ENCODE peak calls at places on chromosomes 6 and 20, in five cellular contexts. One of them, this sample, is unnamed.

GRCh38 chr6:3650959-3651697 is 100.4 kb downstream of the PXDC1 start:
- DNase-seq in A549: no peak
- DNase-seq in heart left ventricle: no peak
- DNase-seq in CD8-positive, alpha-beta T cell: no peak
- DNase-seq in SK-N-SH: no peak
- DNase-seq in this sample: no peak

GRCh38 chr6:157831424-157832249 is 8.6 kb downstream of the SNX9 start:
- DNase-seq in SK-N-SH: no peak
- DNase-seq in CD8-positive, alpha-beta T cell: no peak
- DNase-seq in A549: no peak
- DNase-seq in heart left ventricle: no peak
- DNase-seq in this sample: no peak

GRCh38 chr20:32522525-32522774 is 62.7 kb downstream of the NOL4L start:
- DNase-seq in A549: no peak
- DNase-seq in heart left ventricle: no peak
- DNase-seq in CD8-positive, alpha-beta T cell: no peak
- DNase-seq in SK-N-SH: peak
- DNase-seq in this sample: no peak

GRCh38 chr20:4135385-4136077 is 120.2 kb upstream of the RNF24 start:
- DNase-seq in SK-N-SH: no peak
- DNase-seq in CD8-positive, alpha-beta T cell: no peak
- DNase-seq in A549: peak
- DNase-seq in heart left ventricle: no peak
- DNase-seq in this sample: no peak

GRCh38 chr6:225907-226306 is 66.4 kb upstream of the DUSP22 start:
- DNase-seq in SK-N-SH: no peak
- DNase-seq in CD8-positive, alpha-beta T cell: no peak
- DNase-seq in heart left ventricle: no peak
- DNase-seq in A549: no peak
- DNase-seq in this sample: no peak

GRCh38 chr6:146850238-146850896 is 251.6 kb downstream of the ADGB start:
- DNase-seq in A549: no peak
- DNase-seq in SK-N-SH: no peak
- DNase-seq in CD8-positive, alpha-beta T cell: no peak
- DNase-seq in heart left ventricle: peak
- DNase-seq in this sample: no peak

GRCh38 chr6:39777661-39778060 is 14.5 kb upstream of the DAAM2 start:
- DNase-seq in CD8-positive, alpha-beta T cell: no peak
- DNase-seq in SK-N-SH: no peak
- DNase-seq in heart left ventricle: no peak
- DNase-seq in A549: no peak
- DNase-seq in this sample: no peak

GRCh38 chr6:43089467-43089866 is 13.4 kb downstream of the PTK7 start:
- DNase-seq in heart left ventricle: no peak
- DNase-seq in CD8-positive, alpha-beta T cell: no peak
- DNase-seq in SK-N-SH: no peak
- DNase-seq in A549: no peak
- DNase-seq in this sample: no peak

GRCh38 chr6:125810435-125810834 is 19.7 kb downstream of the NCOA7 start:
- DNase-seq in CD8-positive, alpha-beta T cell: no peak
- DNase-seq in SK-N-SH: no peak
- DNase-seq in A549: no peak
- DNase-seq in heart left ventricle: no peak
- DNase-seq in this sample: no peak

GRCh38 chr20:49583343-49583668 is 15.4 kb upstream of the PTGIS start:
- DNase-seq in heart left ventricle: no peak
- DNase-seq in SK-N-SH: no peak
- DNase-seq in A549: no peak
- DNase-seq in CD8-positive, alpha-beta T cell: no peak
- DNase-seq in this sample: no peak
- H3K27ac ChIP-seq in heart left ventricle: peak
- H3K27ac ChIP-seq in SK-N-SH: no peak
- H3K27ac ChIP-seq in A549: peak
- H3K27ac ChIP-seq in CD8-positive, alpha-beta T cell: no peak
- H3K27ac ChIP-seq in this sample: no peak

GRCh38 chr20:38445901-38446425 is 10.8 kb upstream of the SNHG17 start:
- DNase-seq in SK-N-SH: no peak
- DNase-seq in A549: no peak
- DNase-seq in CD8-positive, alpha-beta T cell: no peak
- DNase-seq in heart left ventricle: no peak
- DNase-seq in this sample: no peak
- H3K27ac ChIP-seq in SK-N-SH: no peak
- H3K27ac ChIP-seq in A549: peak
- H3K27ac ChIP-seq in CD8-positive, alpha-beta T cell: peak
- H3K27ac ChIP-seq in heart left ventricle: no peak
- H3K27ac ChIP-seq in this sample: peak

GRCh38 chr6:111569951-111570350 is 35.7 kb downstream of the TRAF3IP2 start:
- DNase-seq in heart left ventricle: no peak
- DNase-seq in SK-N-SH: no peak
- DNase-seq in CD8-positive, alpha-beta T cell: no peak
- DNase-seq in A549: no peak
- DNase-seq in this sample: no peak
- H3K27ac ChIP-seq in heart left ventricle: no peak
- H3K27ac ChIP-seq in SK-N-SH: no peak
- H3K27ac ChIP-seq in CD8-positive, alpha-beta T cell: no peak
- H3K27ac ChIP-seq in A549: no peak
- H3K27ac ChIP-seq in this sample: no peak

DNA sequence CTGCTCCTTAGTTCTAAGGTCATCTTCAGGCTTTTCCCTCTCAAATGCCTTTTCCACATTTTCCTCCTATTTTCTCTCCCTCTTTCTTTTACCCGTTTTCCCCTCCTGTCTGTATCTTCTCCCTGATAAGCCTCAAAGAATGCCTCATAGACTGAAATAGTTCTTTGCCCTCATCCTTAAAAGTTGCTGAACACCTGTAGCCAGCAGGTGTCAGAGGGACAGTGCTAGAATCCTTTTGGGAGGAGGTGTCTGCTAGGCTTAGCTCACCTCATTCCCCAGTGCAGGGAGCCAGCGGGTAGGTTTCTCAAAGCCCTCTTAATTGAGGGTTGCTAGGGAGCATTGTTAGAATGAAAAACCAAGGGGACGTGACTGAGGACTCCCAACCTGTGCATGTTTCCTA is 204.0 kb downstream of the TSHZ2 start:
- DNase-seq in A549: no peak
- DNase-seq in heart left ventricle: no peak
- DNase-seq in CD8-positive, alpha-beta T cell: no peak
- DNase-seq in SK-N-SH: no peak
- DNase-seq in this sample: no peak
- H3K27ac ChIP-seq in A549: no peak
- H3K27ac ChIP-seq in heart left ventricle: no peak
- H3K27ac ChIP-seq in CD8-positive, alpha-beta T cell: no peak
- H3K27ac ChIP-seq in SK-N-SH: no peak
- H3K27ac ChIP-seq in this sample: no peak

GRCh38 chr20:23448167-23448566 is 4.5 kb downstream of the CST11 start:
- DNase-seq in CD8-positive, alpha-beta T cell: no peak
- DNase-seq in SK-N-SH: no peak
- DNase-seq in A549: no peak
- DNase-seq in heart left ventricle: no peak
- DNase-seq in this sample: no peak
- H3K27ac ChIP-seq in CD8-positive, alpha-beta T cell: no peak
- H3K27ac ChIP-seq in SK-N-SH: no peak
- H3K27ac ChIP-seq in A549: no peak
- H3K27ac ChIP-seq in heart left ventricle: no peak
- H3K27ac ChIP-seq in this sample: no peak

GRCh38 chr20:49982346-49983122 is at the start of gene SNAI1:
- DNase-seq in A549: peak
- DNase-seq in CD8-positive, alpha-beta T cell: peak
- DNase-seq in SK-N-SH: peak
- DNase-seq in heart left ventricle: peak
- DNase-seq in this sample: peak
- H3K27ac ChIP-seq in A549: peak
- H3K27ac ChIP-seq in CD8-positive, alpha-beta T cell: peak
- H3K27ac ChIP-seq in SK-N-SH: peak
- H3K27ac ChIP-seq in heart left ventricle: peak
- H3K27ac ChIP-seq in this sample: peak

GRCh38 chr6:138655828-138656227 is 117.7 kb upstream of the CCDC28A start:
- DNase-seq in A549: no peak
- DNase-seq in SK-N-SH: no peak
- DNase-seq in CD8-positive, alpha-beta T cell: no peak
- DNase-seq in heart left ventricle: no peak
- DNase-seq in this sample: no peak

GRCh38 chr6:138656278-138656803 is 117.2 kb upstream of the CCDC28A start:
- DNase-seq in A549: no peak
- DNase-seq in SK-N-SH: no peak
- DNase-seq in heart left ventricle: no peak
- DNase-seq in CD8-positive, alpha-beta T cell: no peak
- DNase-seq in this sample: no peak

GRCh38 chr6:138657026-138657425 is 116.5 kb upstream of the CCDC28A start:
- DNase-seq in SK-N-SH: no peak
- DNase-seq in CD8-positive, alpha-beta T cell: no peak
- DNase-seq in A549: no peak
- DNase-seq in heart left ventricle: no peak
- DNase-seq in this sample: no peak

GRCh38 chr6:138653435-138653834 is 120.1 kb upstream of the CCDC28A start:
- DNase-seq in A549: no peak
- DNase-seq in heart left ventricle: no peak
- DNase-seq in CD8-positive, alpha-beta T cell: no peak
- DNase-seq in SK-N-SH: no peak
- DNase-seq in this sample: no peak

DNA sequence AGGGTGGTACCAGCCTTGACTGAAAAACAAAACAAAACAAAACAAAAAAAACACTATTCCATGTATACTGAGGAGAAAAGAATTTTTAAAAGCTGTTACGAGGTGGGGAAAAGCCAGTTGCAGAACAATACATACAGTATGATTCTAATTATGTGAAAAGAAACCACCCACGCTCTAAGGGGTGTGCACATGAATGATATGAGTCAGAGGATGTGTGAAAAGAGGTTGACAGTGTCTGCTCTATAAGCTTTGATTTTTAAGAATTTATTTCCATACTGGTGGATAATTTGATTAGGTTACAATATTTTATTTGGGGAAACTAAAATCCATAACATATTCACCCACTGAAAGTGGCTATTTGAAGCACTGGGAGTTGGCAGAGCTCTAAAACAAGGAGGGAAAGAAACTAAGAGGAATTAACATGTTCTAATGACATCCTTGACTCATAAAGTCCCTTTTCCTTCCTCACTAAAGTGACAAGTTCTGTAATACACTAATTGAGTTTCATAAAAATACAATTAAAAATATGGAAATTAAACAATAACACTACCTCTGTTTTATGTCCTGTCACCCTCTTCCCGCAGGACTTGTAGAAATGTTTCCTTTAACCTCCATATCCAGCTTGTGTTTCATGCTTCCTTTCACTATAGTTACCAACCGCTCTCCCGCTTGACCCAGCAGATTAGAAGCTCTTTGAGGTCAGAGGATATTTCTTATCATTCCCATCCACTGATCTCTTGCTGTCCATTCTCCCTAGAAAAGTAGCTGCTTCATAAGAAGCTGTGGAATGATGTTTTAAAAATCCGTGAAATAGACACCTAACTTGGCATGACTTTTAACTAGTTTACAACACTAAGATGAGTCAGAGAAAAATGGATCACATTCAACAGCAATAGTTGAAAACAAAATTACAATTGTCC is 118.6 kb upstream of the CCDC28A start:
- DNase-seq in SK-N-SH: no peak
- DNase-seq in CD8-positive, alpha-beta T cell: no peak
- DNase-seq in A549: no peak
- DNase-seq in heart left ventricle: no peak
- DNase-seq in this sample: no peak
- H3K27ac ChIP-seq in SK-N-SH: no peak
- H3K27ac ChIP-seq in CD8-positive, alpha-beta T cell: no peak
- H3K27ac ChIP-seq in A549: no peak
- H3K27ac ChIP-seq in heart left ventricle: no peak
- H3K27ac ChIP-seq in this sample: no peak

GRCh38 chr6:53280207-53280606 is 68.5 kb downstream of the ELOVL5 start:
- DNase-seq in A549: no peak
- DNase-seq in heart left ventricle: no peak
- DNase-seq in CD8-positive, alpha-beta T cell: no peak
- DNase-seq in SK-N-SH: no peak
- DNase-seq in this sample: no peak
- H3K27ac ChIP-seq in A549: no peak
- H3K27ac ChIP-seq in heart left ventricle: no peak
- H3K27ac ChIP-seq in CD8-positive, alpha-beta T cell: no peak
- H3K27ac ChIP-seq in SK-N-SH: no peak
- H3K27ac ChIP-seq in this sample: no peak

GRCh38 chr6:46491789-46492547 is 719 bp upstream of the RCAN2 start:
- DNase-seq in SK-N-SH: peak
- DNase-seq in A549: peak
- DNase-seq in heart left ventricle: peak
- DNase-seq in CD8-positive, alpha-beta T cell: no peak
- DNase-seq in this sample: peak
- H3K27ac ChIP-seq in SK-N-SH: no peak
- H3K27ac ChIP-seq in A549: no peak
- H3K27ac ChIP-seq in heart left ventricle: peak
- H3K27ac ChIP-seq in CD8-positive, alpha-beta T cell: no peak
- H3K27ac ChIP-seq in this sample: peak